ENCODE peak calls at places on chromosomes 4 and X, in ten cellular contexts. X, W, R, P, C, N, J, H, F and Q are unnamed samples.

GRCh38 chr4:5751073-5751917 is 40.3 kb downstream of the EVC start:
- DNase-seq in P (peak; percentile 81), J (peak; percentile 51), N (no peak), R (no peak), W (no peak), H (no peak), F (no peak), C (no peak), X (no peak), Q (no peak)

GRCh38 chr4:83490876-83491450 is 6.1 kb upstream of the ABRAXAS1 start:
- DNase-seq in N (no peak), F (no peak), W (peak; percentile 53), J (peak; percentile 24), X (peak; percentile 49), H (no peak), C (no peak), P (peak; percentile 18), R (no peak), Q (no peak)

GRCh38 chr4:180350866-180351350 is 1892.3 kb upstream of the TENM3 start:
- DNase-seq in J (no peak), P (peak; percentile 2), C (no peak), R (no peak), W (no peak), X (no peak), N (no peak), F (no peak), H (no peak), Q (no peak)

GRCh38 chr4:107913283-107913899 is 18.0 kb upstream of the CYP2U1 start:
- DNase-seq in W (peak; percentile 64), C (no peak), P (peak; percentile 76), R (peak; percentile 67), X (peak; percentile 62), N (peak; percentile 52), H (peak; percentile 36), F (peak; percentile 66), J (peak; percentile 48), Q (no peak)

GRCh38 chrX:9882669-9883446 is 84.3 kb upstream of the CLDN34 start:
- DNase-seq in N (no peak), W (peak; percentile 58), P (peak; percentile 87), C (no peak), F (no peak), H (peak; percentile 43), R (peak; percentile 13), J (peak; percentile 38), X (peak; percentile 16), Q (peak; percentile 7)

GRCh38 chrX:120302434-120302833 is 8.8 kb downstream of the TMEM255A start:
- DNase-seq in N (no peak), W (peak; percentile 62), R (no peak), P (no peak), J (no peak), X (no peak), H (peak; percentile 53), C (no peak), F (no peak), Q (no peak)

GRCh38 chrX:41665676-41666075 is 23.1 kb upstream of the GPR34 start:
- DNase-seq in C (no peak), R (peak; percentile 4), F (no peak), W (no peak), X (no peak), H (no peak), J (no peak), P (no peak), N (no peak), Q (no peak)

GRCh38 chr4:131635191-131635590 is 1513.9 kb upstream of the PCDH10 start:
- DNase-seq in F (no peak), W (no peak), J (no peak), C (no peak), N (no peak), R (no peak), P (no peak), H (no peak), X (peak; percentile 1), Q (no peak)

GRCh38 chrX:120452131-120452530 is 17.0 kb downstream of the LAMP2 start:
- DNase-seq in C (no peak), H (no peak), J (peak; percentile 32), F (peak; percentile 0), R (no peak), W (peak; percentile 51), P (peak; percentile 26), X (peak; percentile 22), N (no peak), Q (no peak)

GRCh38 chr4:56077676-56078075 is 128.9 kb downstream of the CEP135 start:
- DNase-seq in N (no peak), H (no peak), R (no peak), J (peak; percentile 18), W (no peak), F (no peak), P (no peak), C (no peak), X (no peak), Q (no peak)

GRCh38 chrX:107581923-107582322 is 46.4 kb upstream of the PRPS1 start:
- DNase-seq in W (no peak), C (no peak), P (no peak), X (no peak), J (no peak), F (no peak), R (no peak), H (no peak), N (no peak), Q (no peak)

GRCh38 chrX:7307720-7308119 is 159.8 kb upstream of the PUDP start:
- DNase-seq in R (no peak), N (no peak), X (no peak), F (no peak), C (no peak), P (no peak), H (no peak), J (no peak), W (no peak), Q (no peak)

GRCh38 chr4:36249605-36250004 is 5.3 kb upstream of the ARAP2 start:
- DNase-seq in J (no peak), F (no peak), R (no peak), P (no peak), N (no peak), C (no peak), X (no peak), H (no peak), W (no peak), Q (no peak)

GRCh38 chr4:134935320-134935719 is 733.7 kb upstream of the PABPC4L start:
- DNase-seq in P (no peak), R (no peak), F (peak; percentile 5), J (no peak), C (no peak), W (peak; percentile 30), N (no peak), X (peak; percentile 13), H (no peak), Q (no peak)

GRCh38 chr4:91064157-91064853 is 937.1 kb downstream of the CCSER1 start:
- DNase-seq in F (peak; percentile 42), J (peak; percentile 25), X (peak; percentile 5), C (no peak), H (no peak), P (no peak), N (no peak), R (peak; percentile 6), W (peak; percentile 11), Q (peak; percentile 8)

GRCh38 chr4:1195894-1196401 is 23.6 kb upstream of the SPON2 start:
- DNase-seq in C (no peak), N (no peak), R (no peak), P (no peak), J (no peak), X (no peak), W (peak; percentile 10), F (no peak), H (no peak), Q (no peak)

GRCh38 chr4:72444104-72444503 is 124.9 kb downstream of the ADAMTS3 start:
- DNase-seq in H (no peak), C (no peak), P (no peak), J (no peak), N (no peak), F (no peak), R (no peak), W (no peak), X (no peak), Q (no peak)
- H3K4me3 ChIP-seq in H (no peak overlapping the region), C (no peak overlapping the region), P (no peak overlapping the region), J (no peak overlapping the region), N (no peak overlapping the region), F (no peak overlapping the region), R (no peak overlapping the region), W (no peak overlapping the region), X (no peak overlapping the region), Q (no peak overlapping the region)

GRCh38 chrX:46577116-46578005 is 3.8 kb downstream of the CHST7 start:
- DNase-seq in N (no peak), W (no peak), J (peak; percentile 64), P (peak; percentile 75), C (no peak), F (no peak), R (no peak), H (no peak), X (no peak), Q (no peak)
- H3K4me3 ChIP-seq in N (no peak overlapping the region), W (no peak overlapping the region), J (peak overlapping the region; percentile 62), P (no peak overlapping the region), C (peak overlapping the region; percentile 9), F (no peak overlapping the region), R (peak overlapping the region; percentile 55), H (no peak overlapping the region), X (peak overlapping the region; percentile 76), Q (peak overlapping the region; percentile 70)

DNA sequence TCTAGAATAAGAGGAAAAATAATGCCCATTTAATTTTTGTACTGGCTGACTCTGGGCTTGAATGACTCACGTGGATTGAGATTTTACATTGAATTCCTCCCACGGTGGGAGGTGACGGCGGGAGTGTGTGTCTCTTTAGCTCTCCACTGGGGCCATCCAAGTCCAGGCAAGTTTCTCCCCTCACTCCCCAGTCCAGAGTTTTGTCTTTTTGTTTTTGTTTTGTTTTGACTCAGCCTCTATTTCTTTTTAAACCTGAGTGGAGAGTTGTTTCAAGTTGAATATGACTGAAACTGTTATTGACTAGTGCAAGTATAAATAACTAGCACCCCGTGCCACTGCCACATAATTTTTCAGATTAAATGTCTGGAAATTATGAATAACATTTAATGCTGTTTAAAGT is 13.6 kb downstream of the CHST7 start:
- DNase-seq in W (peak; percentile 19), R (no peak), H (no peak), F (no peak), P (peak; percentile 66), X (no peak), J (peak; percentile 76), C (no peak), N (no peak), Q (no peak)
- H3K4me3 ChIP-seq in W (no peak overlapping the region), R (no peak overlapping the region), H (no peak overlapping the region), F (no peak overlapping the region), P (no peak overlapping the region), X (peak overlapping the region; percentile 16), J (no peak overlapping the region), C (no peak overlapping the region), N (no peak overlapping the region), Q (no peak overlapping the region)

DNA sequence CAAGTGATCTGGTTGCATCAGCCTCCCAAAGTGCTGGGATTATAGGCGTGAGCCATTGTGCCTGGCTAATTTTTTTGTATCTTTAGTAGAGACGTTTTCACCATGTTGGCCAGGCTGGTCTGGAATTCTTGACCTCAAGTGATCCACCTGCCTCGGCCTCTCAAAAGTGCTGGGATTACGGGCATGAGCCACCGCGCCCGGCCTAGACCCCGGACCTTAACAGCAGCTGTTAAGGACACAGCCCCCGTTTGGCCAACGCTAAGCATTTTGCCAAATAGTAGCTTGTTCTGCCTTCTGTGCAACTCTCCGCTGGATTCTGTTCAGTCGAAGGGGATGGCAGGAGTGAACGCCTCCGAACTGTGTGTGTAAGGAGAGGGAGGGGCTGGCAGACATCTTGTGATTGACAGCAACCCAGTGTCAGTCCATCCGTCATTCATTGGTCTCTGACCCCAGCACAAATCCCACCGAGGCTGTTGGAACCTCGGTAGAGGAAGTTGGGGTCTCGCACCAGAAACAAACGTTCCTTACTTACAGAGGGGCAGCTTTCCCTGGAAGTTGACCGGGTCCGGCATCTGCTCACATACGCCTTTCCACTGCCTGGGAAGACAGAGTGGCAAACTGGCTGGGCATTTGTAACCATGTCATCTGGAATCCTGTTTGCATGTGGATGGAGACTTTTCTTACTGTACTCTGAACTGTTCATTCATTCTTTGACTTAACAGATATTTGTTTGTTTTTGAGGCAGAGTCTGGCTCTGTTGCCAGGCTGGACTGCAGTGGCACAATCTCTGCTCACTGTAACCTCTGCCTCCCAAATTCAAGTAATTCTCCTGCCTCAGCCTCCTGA is 69.4 kb downstream of the TRAPPC11 start:
- DNase-seq in F (no peak), J (no peak), W (no peak), R (no peak), X (no peak), N (no peak), P (no peak), C (no peak), H (no peak), Q (no peak)
- H3K4me3 ChIP-seq in F (no peak overlapping the region), J (no peak overlapping the region), W (no peak overlapping the region), R (no peak overlapping the region), X (no peak overlapping the region), N (no peak overlapping the region), P (no peak overlapping the region), C (no peak overlapping the region), H (no peak overlapping the region), Q (no peak overlapping the region)